ENCODE peak calls at places on chromosomes 1 and 21, in seven cellular contexts. One of them, this sample, is unnamed.

GRCh38 chr21:41585199-41585994 is 77.4 kb upstream of the TMPRSS2 start:
- DNase-seq in fibroblast of the aortic adventitia: no peak
- DNase-seq in left ventricle myocardium inferior: no peak
- DNase-seq in cardiac muscle cell: no peak
- DNase-seq in nephron progenitor cell: no peak
- DNase-seq in WERI-Rb-1: no peak
- DNase-seq in GM23338: no peak
- DNase-seq in this sample: no peak

GRCh38 chr1:212525479-212526110 is 83.0 kb upstream of the ATF3 start:
- DNase-seq in WERI-Rb-1: no peak
- DNase-seq in fibroblast of the aortic adventitia: no peak
- DNase-seq in left ventricle myocardium inferior: peak
- DNase-seq in nephron progenitor cell: no peak
- DNase-seq in cardiac muscle cell: no peak
- DNase-seq in GM23338: no peak
- DNase-seq in this sample: no peak

GRCh38 chr1:170698301-170698700 is 34.4 kb downstream of the PRRX1 start:
- DNase-seq in nephron progenitor cell: no peak
- DNase-seq in GM23338: no peak
- DNase-seq in cardiac muscle cell: no peak
- DNase-seq in left ventricle myocardium inferior: no peak
- DNase-seq in WERI-Rb-1: no peak
- DNase-seq in fibroblast of the aortic adventitia: no peak
- DNase-seq in this sample: no peak

GRCh38 chr1:32831878-32832277 is 14.4 kb downstream of the S100PBP start:
- DNase-seq in GM23338: no peak
- DNase-seq in cardiac muscle cell: no peak
- DNase-seq in left ventricle myocardium inferior: no peak
- DNase-seq in WERI-Rb-1: no peak
- DNase-seq in fibroblast of the aortic adventitia: no peak
- DNase-seq in nephron progenitor cell: no peak
- DNase-seq in this sample: no peak

GRCh38 chr1:161166669-161167548 is 683 bp downstream of the PPOX start:
- DNase-seq in left ventricle myocardium inferior: no peak
- DNase-seq in cardiac muscle cell: peak
- DNase-seq in GM23338: peak
- DNase-seq in WERI-Rb-1: peak
- DNase-seq in nephron progenitor cell: peak
- DNase-seq in fibroblast of the aortic adventitia: no peak
- DNase-seq in this sample: peak

GRCh38 chr1:41013024-41013423 is 8.5 kb downstream of the SLFNL1 start:
- DNase-seq in left ventricle myocardium inferior: no peak
- DNase-seq in fibroblast of the aortic adventitia: no peak
- DNase-seq in cardiac muscle cell: no peak
- DNase-seq in WERI-Rb-1: no peak
- DNase-seq in nephron progenitor cell: no peak
- DNase-seq in GM23338: no peak
- DNase-seq in this sample: no peak

GRCh38 chr1:114232691-114233090 is 79.0 kb upstream of the SYT6 start:
- DNase-seq in nephron progenitor cell: no peak
- DNase-seq in left ventricle myocardium inferior: no peak
- DNase-seq in cardiac muscle cell: no peak
- DNase-seq in GM23338: no peak
- DNase-seq in WERI-Rb-1: no peak
- DNase-seq in fibroblast of the aortic adventitia: no peak
- DNase-seq in this sample: no peak

GRCh38 chr1:19347538-19348177 is 35.5 kb downstream of the SLC66A1 start:
- DNase-seq in GM23338: no peak
- DNase-seq in left ventricle myocardium inferior: no peak
- DNase-seq in cardiac muscle cell: no peak
- DNase-seq in WERI-Rb-1: no peak
- DNase-seq in fibroblast of the aortic adventitia: no peak
- DNase-seq in nephron progenitor cell: no peak
- DNase-seq in this sample: no peak

GRCh38 chr1:36342426-36343185 is 19.2 kb upstream of the EVA1B start:
- DNase-seq in nephron progenitor cell: peak
- DNase-seq in cardiac muscle cell: no peak
- DNase-seq in WERI-Rb-1: peak
- DNase-seq in left ventricle myocardium inferior: no peak
- DNase-seq in GM23338: peak
- DNase-seq in fibroblast of the aortic adventitia: peak
- DNase-seq in this sample: peak

DNA sequence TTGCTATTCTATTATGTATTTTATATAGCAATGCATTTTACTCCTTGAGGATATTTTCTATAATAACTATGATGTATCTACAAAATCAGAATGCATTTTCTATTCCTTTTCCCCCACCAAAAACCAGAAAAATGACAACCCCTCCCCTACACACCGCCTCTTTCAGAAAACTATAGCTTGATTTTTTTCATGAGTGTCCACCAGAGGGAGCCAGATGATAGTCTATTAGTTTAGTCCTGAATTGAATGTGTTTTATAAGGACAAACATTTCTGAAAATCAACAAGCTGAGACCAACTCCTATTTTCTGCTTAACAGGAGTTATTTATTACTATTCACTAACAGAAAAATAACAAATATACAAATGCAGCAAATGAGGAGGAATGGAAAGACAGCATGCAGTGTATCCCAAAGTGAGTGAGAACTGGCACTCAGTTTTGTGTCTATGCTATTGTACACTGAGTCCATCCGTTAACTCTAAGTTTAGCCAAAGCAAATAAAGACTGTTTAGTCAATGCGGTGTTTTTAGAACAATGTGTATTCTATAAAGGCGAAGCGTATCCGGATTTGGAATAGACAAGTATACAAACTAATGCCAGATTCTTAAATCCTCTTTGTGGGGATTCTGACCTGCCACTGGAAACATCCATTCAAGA is 182.7 kb downstream of the VAV3 start:
- DNase-seq in cardiac muscle cell: peak
- DNase-seq in left ventricle myocardium inferior: no peak
- DNase-seq in GM23338: peak
- DNase-seq in fibroblast of the aortic adventitia: peak
- DNase-seq in nephron progenitor cell: peak
- DNase-seq in WERI-Rb-1: peak
- DNase-seq in this sample: peak
- TF ChIP-seq CTCF in cardiac muscle cell: peak
- TF ChIP-seq CTCF in left ventricle myocardium inferior: peak
- TF ChIP-seq CTCF in GM23338: peak
- TF ChIP-seq CTCF in fibroblast of the aortic adventitia: peak
- TF ChIP-seq CTCF in nephron progenitor cell: peak
- TF ChIP-seq CTCF in WERI-Rb-1: peak
- TF ChIP-seq CTCF in this sample: peak

DNA sequence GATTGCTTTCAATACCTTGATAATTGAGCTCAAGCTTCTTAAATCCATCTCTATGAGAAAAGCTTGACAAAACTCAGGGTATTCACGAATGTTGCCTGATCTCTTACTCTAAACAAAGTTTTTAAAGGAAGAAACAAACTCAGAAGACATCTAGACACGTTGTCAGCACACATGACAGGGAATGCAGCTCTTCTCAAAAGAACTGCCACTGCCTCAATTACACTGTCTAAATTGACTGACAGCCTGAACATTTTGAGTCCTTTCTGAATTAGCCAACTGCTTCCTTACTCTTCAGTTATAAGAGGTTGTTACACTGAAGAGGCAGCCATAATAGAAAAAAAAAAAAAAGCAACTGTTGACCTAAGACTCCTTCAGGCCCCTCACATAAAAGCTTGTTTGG is 1646.7 kb upstream of the B3GALT2 start:
- DNase-seq in cardiac muscle cell: no peak
- DNase-seq in WERI-Rb-1: no peak
- DNase-seq in GM23338: no peak
- DNase-seq in nephron progenitor cell: no peak
- DNase-seq in left ventricle myocardium inferior: no peak
- DNase-seq in fibroblast of the aortic adventitia: no peak
- DNase-seq in this sample: no peak
- TF ChIP-seq CTCF in cardiac muscle cell: no peak
- TF ChIP-seq CTCF in WERI-Rb-1: no peak
- TF ChIP-seq CTCF in GM23338: no peak
- TF ChIP-seq CTCF in nephron progenitor cell: no peak
- TF ChIP-seq CTCF in left ventricle myocardium inferior: no peak
- TF ChIP-seq CTCF in fibroblast of the aortic adventitia: no peak
- TF ChIP-seq CTCF in this sample: no peak

DNA sequence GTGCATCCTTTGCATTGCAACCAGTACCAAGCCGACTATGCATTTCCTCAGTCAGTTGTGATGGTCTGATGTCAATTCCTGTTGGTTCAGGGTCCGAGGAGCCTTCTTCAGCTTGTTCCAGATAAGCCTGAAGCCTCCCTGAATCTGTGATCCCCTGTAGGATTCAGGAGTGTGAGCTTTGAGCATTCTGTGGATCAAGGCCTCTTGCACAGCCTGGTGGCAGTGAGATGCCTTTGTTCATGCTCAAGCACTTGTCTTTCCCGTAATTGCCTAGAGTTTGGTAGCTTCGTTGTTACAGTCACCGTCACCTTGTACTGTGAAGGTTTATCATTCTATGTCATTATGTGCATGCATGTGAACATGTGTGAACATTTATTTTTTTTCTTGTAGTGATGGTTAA is 103.5 kb downstream of the PBX1 start:
- DNase-seq in GM23338: peak
- DNase-seq in left ventricle myocardium inferior: no peak
- DNase-seq in nephron progenitor cell: no peak
- DNase-seq in cardiac muscle cell: no peak
- DNase-seq in fibroblast of the aortic adventitia: no peak
- DNase-seq in WERI-Rb-1: no peak
- DNase-seq in this sample: no peak
- TF ChIP-seq CTCF in GM23338: peak
- TF ChIP-seq CTCF in left ventricle myocardium inferior: no peak
- TF ChIP-seq CTCF in nephron progenitor cell: no peak
- TF ChIP-seq CTCF in cardiac muscle cell: no peak
- TF ChIP-seq CTCF in fibroblast of the aortic adventitia: no peak
- TF ChIP-seq CTCF in WERI-Rb-1: no peak
- TF ChIP-seq CTCF in this sample: no peak

DNA sequence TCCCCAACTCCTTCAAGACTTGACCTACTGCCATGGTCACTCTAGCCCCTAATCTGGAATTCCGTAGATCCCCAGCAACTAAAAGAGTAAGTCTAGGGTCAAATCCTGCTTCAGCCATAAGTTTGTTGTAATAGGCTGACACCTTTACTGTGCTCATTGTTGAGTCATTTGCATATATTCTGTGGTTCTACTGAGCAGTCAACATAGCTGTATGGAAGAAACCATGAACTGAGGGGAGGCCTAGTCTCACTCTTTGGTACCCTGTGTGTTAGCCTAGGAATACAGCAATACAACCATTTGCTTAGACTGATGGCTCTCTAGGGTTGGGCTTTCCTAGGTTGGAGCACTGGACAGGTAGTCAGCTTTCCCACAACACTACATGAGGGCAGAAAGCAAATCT is 23.6 kb upstream of the SLC35D1 start:
- DNase-seq in cardiac muscle cell: no peak
- DNase-seq in fibroblast of the aortic adventitia: no peak
- DNase-seq in WERI-Rb-1: no peak
- DNase-seq in left ventricle myocardium inferior: no peak
- DNase-seq in GM23338: no peak
- DNase-seq in nephron progenitor cell: no peak
- DNase-seq in this sample: no peak
- TF ChIP-seq CTCF in cardiac muscle cell: no peak
- TF ChIP-seq CTCF in fibroblast of the aortic adventitia: no peak
- TF ChIP-seq CTCF in WERI-Rb-1: no peak
- TF ChIP-seq CTCF in left ventricle myocardium inferior: no peak
- TF ChIP-seq CTCF in GM23338: no peak
- TF ChIP-seq CTCF in nephron progenitor cell: no peak
- TF ChIP-seq CTCF in this sample: no peak

DNA sequence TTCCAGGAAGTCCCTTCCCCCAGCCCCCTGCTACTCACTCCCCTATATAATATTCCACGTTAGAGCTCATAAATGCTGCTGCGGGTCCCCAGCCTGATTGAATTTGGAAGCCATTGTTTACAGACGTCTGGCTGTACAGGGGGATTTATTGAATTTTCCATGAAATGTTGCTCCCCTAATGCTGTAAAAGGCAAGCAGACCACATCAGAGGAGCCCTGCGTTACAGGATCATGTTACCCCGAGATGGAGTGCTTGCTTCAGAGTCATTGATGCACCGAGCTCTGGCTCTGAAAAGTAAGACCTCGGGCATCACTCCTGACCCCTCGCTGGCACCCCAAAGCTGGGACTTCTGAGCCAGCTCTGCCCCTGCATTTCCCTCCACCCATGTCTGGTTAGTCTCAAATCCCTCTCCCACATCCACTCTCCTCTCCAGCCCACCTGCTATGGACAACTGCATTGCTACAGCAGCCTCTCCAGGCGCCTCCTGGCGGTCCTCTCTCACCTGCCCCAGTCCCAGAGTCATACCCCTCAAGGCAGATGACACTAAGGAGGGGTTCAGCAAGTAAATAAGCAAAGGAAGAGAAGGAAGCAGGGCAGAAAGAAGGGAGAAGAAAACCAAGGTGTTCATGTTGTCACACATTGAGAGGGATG is 127.8 kb downstream of the TMEM53 start:
- DNase-seq in WERI-Rb-1: no peak
- DNase-seq in cardiac muscle cell: no peak
- DNase-seq in left ventricle myocardium inferior: no peak
- DNase-seq in GM23338: peak
- DNase-seq in nephron progenitor cell: no peak
- DNase-seq in fibroblast of the aortic adventitia: no peak
- DNase-seq in this sample: no peak
- TF ChIP-seq CTCF in WERI-Rb-1: no peak
- TF ChIP-seq CTCF in cardiac muscle cell: no peak
- TF ChIP-seq CTCF in left ventricle myocardium inferior: no peak
- TF ChIP-seq CTCF in GM23338: peak
- TF ChIP-seq CTCF in nephron progenitor cell: no peak
- TF ChIP-seq CTCF in fibroblast of the aortic adventitia: no peak
- TF ChIP-seq CTCF in this sample: no peak

GRCh38 chr1:21048462-21048861 is 128.2 kb downstream of the EIF4G3 start:
- DNase-seq in GM23338: peak
- DNase-seq in fibroblast of the aortic adventitia: no peak
- DNase-seq in cardiac muscle cell: no peak
- DNase-seq in nephron progenitor cell: no peak
- DNase-seq in WERI-Rb-1: no peak
- DNase-seq in left ventricle myocardium inferior: no peak
- DNase-seq in this sample: no peak
- TF ChIP-seq CTCF in GM23338: peak
- TF ChIP-seq CTCF in fibroblast of the aortic adventitia: no peak
- TF ChIP-seq CTCF in cardiac muscle cell: no peak
- TF ChIP-seq CTCF in nephron progenitor cell: no peak
- TF ChIP-seq CTCF in WERI-Rb-1: no peak
- TF ChIP-seq CTCF in left ventricle myocardium inferior: no peak
- TF ChIP-seq CTCF in this sample: no peak